ENCODE peak calls at places on chromosomes 7 and 10, in seven cellular contexts. T is upper lobe of left lung, K is tibial nerve, U is esophagus muscularis mucosa, M is A549, Y is stomach, F is sigmoid colon. E is an unnamed sample. For H3K9me3, the result is how much of the 10 kb centered on the place peaks cover.

GRCh38 chr10:71745659-71746250 is 26.2 kb upstream of the C10orf105 start:
- DNase-seq in U (no peak), Y (no peak), K (no peak), F (no peak), T (no peak), M (no peak), E (no peak)

GRCh38 chr10:73920084-73920483 is 9.2 kb downstream of the PLAU start:
- DNase-seq in M (no peak), K (no peak), U (no peak), T (peak), F (peak), Y (no peak), E (peak)

GRCh38 chr7:73871163-73872011 is 10.4 kb downstream of the TMEM270 start:
- DNase-seq in U (no peak), M (no peak), T (no peak), F (no peak), K (no peak), Y (no peak), E (peak)

GRCh38 chr10:68795886-68796532 is 31.3 kb upstream of the STOX1 start:
- DNase-seq in Y (no peak), M (no peak), T (no peak), F (no peak), K (no peak), U (no peak), E (no peak)

GRCh38 chr10:45581497-45582385 is 90.8 kb downstream of the ZFAND4 start:
- DNase-seq in U (no peak), F (no peak), Y (no peak), M (no peak), K (no peak), T (no peak), E (no peak)

GRCh38 chr7:45573199-45573598 is 969 bp upstream of the ADCY1 start:
- DNase-seq in F (no peak), U (no peak), T (no peak), M (no peak), K (no peak), Y (no peak), E (no peak)

GRCh38 chr10:101217450-101218281 is 11.6 kb downstream of the LBX1 start:
- DNase-seq in Y (no peak), T (peak), K (no peak), U (no peak), M (peak), F (no peak), E (peak)

GRCh38 chr10:4770766-4771553 is 55.0 kb upstream of the AKR1E2 start:
- DNase-seq in T (no peak), U (no peak), K (no peak), F (no peak), Y (no peak), M (peak), E (no peak)

GRCh38 chr10:10500941-10501340 is 516.7 kb upstream of the CELF2 start:
- DNase-seq in F (no peak), M (no peak), Y (no peak), U (no peak), K (no peak), T (no peak), E (no peak)

GRCh38 chr10:948347-948746 is 16.8 kb upstream of the LARP4B start:
- DNase-seq in Y (no peak), U (no peak), K (no peak), M (no peak), T (no peak), F (no peak), E (no peak)

GRCh38 chr7:36198854-36199266 is 45.8 kb downstream of the EEPD1 start:
- DNase-seq in F (peak), U (no peak), T (no peak), M (no peak), Y (no peak), K (no peak), E (no peak)

GRCh38 chr7:37993060-37993501 is 72.6 kb downstream of the EPDR1 start:
- DNase-seq in F (no peak), M (no peak), T (no peak), Y (no peak), K (no peak), U (no peak), E (no peak)

GRCh38 chr10:70482982-70483760 is 4.6 kb downstream of the PALD1 start:
- DNase-seq in Y (no peak), M (no peak), T (no peak), K (no peak), U (no peak), F (no peak), E (no peak)

GRCh38 chr7:108144931-108145330 is 14.8 kb upstream of the LAMB4 start:
- DNase-seq in M (no peak), U (no peak), K (no peak), T (no peak), F (no peak), Y (no peak), E (no peak)

GRCh38 chr7:56206420-56206819 is 90.2 kb upstream of the NUPR2 start:
- DNase-seq in M (no peak), K (no peak), U (no peak), F (no peak), Y (no peak), T (no peak), E (no peak)
- H3K9me3 ChIP-seq in M (under half), K (under half), U (under half), F (under half), Y (under half), T (under half), E (under half)

DNA sequence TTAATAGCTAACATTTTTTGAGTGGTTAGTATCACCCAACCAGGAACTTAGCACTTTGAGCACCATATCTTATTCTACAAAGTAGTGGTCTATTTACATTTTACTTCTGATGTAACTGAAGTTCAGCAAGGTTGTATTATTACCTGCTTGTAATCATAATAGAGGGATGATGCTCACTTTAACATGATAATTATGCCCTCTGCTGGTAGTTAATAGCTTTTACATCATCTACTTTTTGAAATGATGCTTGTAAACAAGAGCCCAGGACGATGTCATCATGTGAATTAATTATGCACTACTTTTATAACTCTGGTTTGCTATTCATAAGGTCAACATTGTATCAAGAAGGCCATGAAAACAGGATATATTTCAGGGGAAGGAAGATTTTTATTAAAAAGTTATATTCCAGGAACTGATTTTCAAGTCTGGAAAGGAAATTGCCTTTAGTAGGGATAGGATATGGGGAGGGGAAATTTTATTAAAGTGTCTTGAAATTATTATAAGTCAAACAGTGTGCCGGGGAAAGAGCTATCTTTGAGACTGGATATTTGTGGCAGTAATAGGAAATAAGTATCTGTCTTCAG is 80.3 kb upstream of the SCIN start:
- DNase-seq in F (no peak), U (no peak), T (no peak), Y (no peak), K (no peak), M (peak), E (no peak)
- TF ChIP-seq CTCF in F (peak), U (peak), T (peak), Y (peak), K (peak), M (peak), E (peak)

GRCh38 chr10:31698169-31698890 is 230.3 kb downstream of the ARHGAP12 start:
- DNase-seq in U (peak), T (peak), Y (no peak), F (peak), K (peak), M (no peak), E (peak)

GRCh38 chr10:31700222-31700621 is 228.4 kb downstream of the ARHGAP12 start:
- DNase-seq in T (no peak), M (no peak), K (no peak), U (no peak), F (no peak), Y (no peak), E (no peak)

GRCh38 chr10:31693499-31693898 is 235.1 kb downstream of the ARHGAP12 start:
- DNase-seq in T (no peak), F (no peak), M (no peak), Y (no peak), K (no peak), U (no peak), E (peak)

GRCh38 chr10:31694929-31695837 is 233.4 kb downstream of the ARHGAP12 start:
- DNase-seq in Y (no peak), K (no peak), T (no peak), F (no peak), M (no peak), U (no peak), E (no peak)

GRCh38 chr10:31697271-31698168 is 231.1 kb downstream of the ARHGAP12 start:
- DNase-seq in K (peak), F (peak), M (no peak), U (peak), Y (peak), T (peak), E (peak)
- TF ChIP-seq EP300 in K (peak), F (no peak), M (no peak), U (no peak), Y (no peak), T (no peak), E (no peak)

GRCh38 chr10:121576139-121576538 is 22.1 kb downstream of the FGFR2 start:
- DNase-seq in Y (no peak), F (no peak), K (no peak), U (no peak), M (no peak), T (no peak), E (no peak)

GRCh38 chr10:121579656-121580055 is 18.6 kb downstream of the FGFR2 start:
- DNase-seq in K (no peak), F (no peak), T (no peak), U (no peak), Y (no peak), M (no peak), E (no peak)

GRCh38 chr10:121577568-121577967 is 20.7 kb downstream of the FGFR2 start:
- DNase-seq in T (no peak), F (no peak), Y (no peak), M (no peak), U (no peak), K (no peak), E (no peak)

GRCh38 chr10:121578965-121579364 is 19.3 kb downstream of the FGFR2 start:
- DNase-seq in T (no peak), K (no peak), M (no peak), U (no peak), Y (no peak), F (no peak), E (no peak)

DNA sequence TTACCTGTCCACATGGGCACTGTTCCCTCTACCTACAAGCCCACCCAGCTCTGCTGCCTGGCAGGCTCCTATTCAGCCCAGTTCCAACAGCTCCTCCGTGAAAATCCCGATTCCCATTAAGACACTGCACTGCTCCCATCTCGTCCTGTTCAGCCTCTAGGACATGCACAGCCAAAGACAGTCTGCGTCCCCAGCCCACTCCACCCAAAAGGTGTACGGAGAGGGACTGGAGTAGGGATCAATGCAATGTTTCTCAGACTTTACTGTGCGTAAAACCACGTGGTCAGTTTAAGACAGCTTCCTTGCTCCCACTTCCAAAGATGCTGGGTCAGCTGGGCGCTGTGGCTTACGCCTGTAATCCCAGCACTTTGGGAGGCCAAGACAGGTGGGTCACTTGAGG is 19.9 kb downstream of the FGFR2 start:
- DNase-seq in T (no peak), M (no peak), F (no peak), K (no peak), U (no peak), Y (no peak), E (no peak)
- H3K9me3 ChIP-seq in T (under half), M (under half), F (under half), K (under half), U (under half), Y (under half), E (under half)

GRCh38 chr7:99576251-99576650 is 17.8 kb downstream of the ZNF655 start:
- DNase-seq in U (no peak), M (no peak), F (no peak), K (no peak), T (no peak), Y (no peak), E (no peak)

GRCh38 chr7:99579281-99579955 is 18.6 kb upstream of the TMEM225B start:
- DNase-seq in F (no peak), Y (no peak), M (no peak), U (no peak), T (no peak), K (no peak), E (no peak)

DNA sequence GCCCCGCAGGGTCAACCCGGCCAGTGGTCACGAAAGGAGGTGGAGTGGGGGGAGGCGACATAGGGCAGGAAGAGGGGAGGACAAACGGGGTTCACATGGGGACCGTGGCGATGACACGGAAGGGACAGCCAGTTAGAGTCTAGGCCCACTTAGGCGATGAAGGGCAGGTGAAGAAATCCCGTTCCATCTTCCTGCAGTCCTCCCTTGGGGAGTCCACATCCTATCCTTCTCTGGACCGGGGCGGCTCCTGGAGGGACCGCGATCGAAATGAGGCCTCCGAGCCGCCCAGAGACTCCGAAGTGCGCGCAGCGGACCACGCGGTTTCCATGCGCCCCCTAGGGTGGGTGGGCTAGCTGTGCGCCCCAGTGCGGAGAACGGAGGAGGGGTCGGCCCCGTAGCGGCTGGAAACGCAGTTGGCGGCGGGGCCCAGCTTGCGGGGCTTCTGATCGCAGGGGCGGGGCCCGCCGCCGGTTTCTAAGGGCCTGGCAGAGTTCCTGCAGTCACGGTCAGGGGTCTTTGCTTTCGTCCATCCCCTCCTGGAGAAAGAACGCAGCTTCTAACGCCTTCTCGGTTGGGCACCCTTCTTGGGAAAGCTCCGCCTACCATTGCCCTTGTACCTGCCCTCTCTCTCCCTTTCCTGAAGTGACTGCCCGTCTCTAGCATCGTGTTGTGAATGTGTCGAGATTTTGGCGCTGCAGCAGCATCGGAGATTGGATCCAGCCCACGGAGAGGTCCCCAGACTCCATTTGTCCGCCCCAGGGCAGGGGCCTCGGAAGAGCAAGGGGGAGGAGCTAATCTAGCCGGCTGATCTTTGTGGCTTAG is 17.9 kb upstream of the TMEM225B start:
- DNase-seq in U (no peak), K (no peak), M (no peak), T (no peak), F (no peak), Y (no peak), E (peak)
- TF ChIP-seq CTCF in U (no peak), K (no peak), M (peak), T (peak), F (no peak), Y (no peak), E (no peak)

GRCh38 chr7:47795631-47796030 is 152.6 kb downstream of the PKD1L1 start:
- DNase-seq in K (no peak), T (no peak), U (no peak), F (no peak), Y (no peak), M (no peak), E (no peak)
- TF ChIP-seq EP300 in K (no peak), T (no peak), U (no peak), F (no peak), Y (no peak), M (no peak), E (no peak)

GRCh38 chr7:4436361-4436899 is 245.7 kb upstream of the FOXK1 start:
- DNase-seq in M (peak), Y (no peak), U (peak), T (no peak), F (no peak), K (no peak), E (no peak)

GRCh38 chr7:4434306-4434705 is 247.8 kb upstream of the FOXK1 start:
- DNase-seq in Y (no peak), K (no peak), T (no peak), F (no peak), U (peak), M (no peak), E (no peak)

GRCh38 chr7:4436936-4437335 is 245.2 kb upstream of the FOXK1 start:
- DNase-seq in M (no peak), F (no peak), Y (no peak), T (no peak), K (no peak), U (peak), E (no peak)

GRCh38 chr7:4439444-4439843 is 242.7 kb upstream of the FOXK1 start:
- DNase-seq in U (peak), M (no peak), F (no peak), T (no peak), Y (no peak), K (no peak), E (no peak)

GRCh38 chr7:4438723-4439245 is 243.3 kb upstream of the FOXK1 start:
- DNase-seq in Y (no peak), F (no peak), K (no peak), T (no peak), M (no peak), U (no peak), E (no peak)
- H3K9me3 ChIP-seq in Y (under half), F (under half), K (under half), T (under half), M (under half), U (under half), E (under half)

GRCh38 chr10:114697061-114697598 is 39.1 kb upstream of the ABLIM1 start:
- DNase-seq in K (no peak), M (no peak), T (peak), Y (no peak), U (no peak), F (no peak), E (no peak)

GRCh38 chr10:114694062-114694461 is 36.0 kb upstream of the ABLIM1 start:
- DNase-seq in M (no peak), U (no peak), K (no peak), T (no peak), Y (no peak), F (no peak), E (no peak)

GRCh38 chr10:114691442-114691941 is 33.4 kb upstream of the ABLIM1 start:
- DNase-seq in F (no peak), T (no peak), M (no peak), Y (no peak), U (no peak), K (no peak), E (no peak)

GRCh38 chr10:114698271-114699185 is 40.5 kb upstream of the ABLIM1 start:
- DNase-seq in U (no peak), Y (no peak), T (no peak), F (no peak), K (no peak), M (no peak), E (no peak)

DNA sequence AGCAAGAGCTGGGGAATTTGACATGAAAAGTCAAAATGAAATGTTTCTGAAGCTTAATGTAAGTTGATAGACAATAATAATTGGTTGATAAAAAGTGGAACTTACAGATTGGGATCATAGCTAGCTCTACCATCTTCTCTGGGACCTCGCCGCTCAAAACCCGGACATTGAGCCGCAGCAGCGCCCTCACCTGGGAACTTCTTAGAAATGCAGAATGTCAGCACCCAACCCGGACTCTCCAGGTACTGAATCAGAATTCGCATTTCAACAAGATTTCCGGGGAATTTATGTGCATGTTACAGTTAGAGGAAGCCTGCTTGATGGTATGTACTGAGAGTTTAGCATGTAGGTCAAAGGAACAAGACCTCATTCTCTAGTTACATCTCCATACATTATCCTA is 36.7 kb upstream of the ABLIM1 start:
- DNase-seq in F (no peak), U (no peak), Y (peak), K (no peak), M (peak), T (peak), E (peak)
- TF ChIP-seq CTCF in F (no peak), U (peak), Y (peak), K (peak), M (peak), T (peak), E (peak)

DNA sequence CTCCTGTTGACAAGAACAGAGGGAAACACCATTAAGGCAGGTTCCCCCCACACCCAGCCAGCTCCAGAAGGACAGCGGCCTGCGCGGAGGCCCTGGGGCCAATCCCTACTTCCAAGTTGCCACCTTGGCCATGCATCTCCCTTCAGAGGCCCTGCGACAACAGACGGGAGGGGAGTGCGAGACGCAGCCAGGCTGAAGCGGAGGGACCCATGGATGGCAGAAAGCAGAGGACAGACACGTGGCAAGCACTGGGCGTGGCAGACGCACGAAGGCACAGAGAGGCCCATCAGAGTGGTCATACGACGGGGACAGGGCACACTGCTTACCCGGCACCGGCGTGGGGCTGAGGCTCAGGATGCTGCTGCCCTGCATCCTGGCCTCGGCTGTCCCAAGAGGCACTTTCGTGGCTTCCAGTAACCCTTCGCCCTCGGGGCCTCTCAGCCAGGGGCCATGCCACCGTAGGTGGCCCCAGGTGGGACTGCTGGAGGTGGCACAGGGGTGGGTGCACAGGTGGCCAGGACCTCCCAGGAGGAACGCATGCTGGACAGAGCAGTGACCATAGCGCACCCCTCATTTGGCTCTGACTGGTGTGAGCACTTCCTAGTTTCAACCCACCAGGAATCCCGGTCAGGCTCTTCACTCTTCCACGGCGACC is 11.4 kb downstream of the CXCL12 start:
- DNase-seq in T (no peak), Y (no peak), M (no peak), K (no peak), F (no peak), U (no peak), E (no peak)
- TF ChIP-seq EP300 in T (no peak), Y (no peak), M (no peak), K (no peak), F (no peak), U (no peak), E (no peak)

E was measured in transverse colon.